ENCODE peak calls at places on chromosomes 6 and 20, in six cellular contexts. One of them, this sample, is unnamed.

GRCh38 chr6:50147371-50147770 is 97.6 kb upstream of the DEFB112 start:
- DNase-seq in SK-N-DZ: no peak
- DNase-seq in epithelial cell of esophagus: peak; percentile 31
- DNase-seq in GM10248: no peak
- DNase-seq in lung: no peak
- DNase-seq in trophoblast cell: no peak
- DNase-seq in this sample: peak; percentile 73

GRCh38 chr20:24873015-24873620 is 76.0 kb upstream of the CST7 start:
- DNase-seq in GM10248: peak; percentile 11
- DNase-seq in trophoblast cell: no peak
- DNase-seq in SK-N-DZ: peak; percentile 63
- DNase-seq in lung: peak; percentile 18
- DNase-seq in epithelial cell of esophagus: no peak
- DNase-seq in this sample: no peak

GRCh38 chr20:57080796-57081195 is 185.6 kb downstream of the BMP7 start:
- DNase-seq in lung: no peak
- DNase-seq in SK-N-DZ: no peak
- DNase-seq in GM10248: no peak
- DNase-seq in epithelial cell of esophagus: no peak
- DNase-seq in trophoblast cell: peak; percentile 52
- DNase-seq in this sample: no peak

GRCh38 chr6:165988306-165988756 is 179.3 kb downstream of the TBXT start:
- DNase-seq in GM10248: no peak
- DNase-seq in lung: no peak
- DNase-seq in trophoblast cell: no peak
- DNase-seq in epithelial cell of esophagus: no peak
- DNase-seq in SK-N-DZ: no peak
- DNase-seq in this sample: peak; percentile 51

GRCh38 chr20:48668451-48668946 is 159.3 kb downstream of the PREX1 start:
- DNase-seq in SK-N-DZ: no peak
- DNase-seq in GM10248: no peak
- DNase-seq in trophoblast cell: peak; percentile 59
- DNase-seq in lung: no peak
- DNase-seq in epithelial cell of esophagus: no peak
- DNase-seq in this sample: no peak

GRCh38 chr6:135577059-135577538 is 79.6 kb upstream of the AHI1 start:
- DNase-seq in SK-N-DZ: no peak
- DNase-seq in trophoblast cell: no peak
- DNase-seq in epithelial cell of esophagus: no peak
- DNase-seq in lung: no peak
- DNase-seq in GM10248: peak; percentile 32
- DNase-seq in this sample: no peak

GRCh38 chr20:58236612-58237317 is 8.3 kb upstream of the ANKRD60 start:
- DNase-seq in epithelial cell of esophagus: peak; percentile 61
- DNase-seq in GM10248: peak; percentile 85
- DNase-seq in SK-N-DZ: peak; percentile 77
- DNase-seq in lung: peak; percentile 74
- DNase-seq in trophoblast cell: peak; percentile 80
- DNase-seq in this sample: peak; percentile 73

GRCh38 chr6:149364558-149364957 is 35.5 kb upstream of the SUMO4 start:
- DNase-seq in trophoblast cell: no peak
- DNase-seq in lung: no peak
- DNase-seq in GM10248: no peak
- DNase-seq in epithelial cell of esophagus: no peak
- DNase-seq in SK-N-DZ: no peak
- DNase-seq in this sample: no peak

GRCh38 chr20:62155428-62156253 is 12.1 kb downstream of the SS18L1 start:
- DNase-seq in epithelial cell of esophagus: peak; percentile 85
- DNase-seq in trophoblast cell: peak; percentile 60
- DNase-seq in lung: no peak
- DNase-seq in SK-N-DZ: no peak
- DNase-seq in GM10248: no peak
- DNase-seq in this sample: no peak

GRCh38 chr6:37876843-37877242 is 57.3 kb downstream of the ZFAND3 start:
- DNase-seq in trophoblast cell: no peak
- DNase-seq in SK-N-DZ: no peak
- DNase-seq in lung: no peak
- DNase-seq in epithelial cell of esophagus: no peak
- DNase-seq in GM10248: no peak
- DNase-seq in this sample: no peak

GRCh38 chr6:90098025-90098474 is 198.6 kb downstream of the BACH2 start:
- DNase-seq in SK-N-DZ: no peak
- DNase-seq in lung: peak; percentile 49
- DNase-seq in epithelial cell of esophagus: peak; percentile 96
- DNase-seq in trophoblast cell: no peak
- DNase-seq in GM10248: no peak
- DNase-seq in this sample: peak; percentile 10

GRCh38 chr6:14981960-14982359 is 263.9 kb upstream of the JARID2 start:
- DNase-seq in SK-N-DZ: no peak
- DNase-seq in GM10248: no peak
- DNase-seq in lung: no peak
- DNase-seq in trophoblast cell: peak; percentile 63
- DNase-seq in epithelial cell of esophagus: no peak
- DNase-seq in this sample: no peak

GRCh38 chr20:63740070-63740500 is 509 bp downstream of the SLC2A4RG start:
- DNase-seq in epithelial cell of esophagus: peak; percentile 14
- DNase-seq in GM10248: peak; percentile 65
- DNase-seq in trophoblast cell: peak; percentile 29
- DNase-seq in lung: no peak
- DNase-seq in SK-N-DZ: no peak
- DNase-seq in this sample: peak; percentile 78

GRCh38 chr6:44064089-44064947 is 62.9 kb downstream of the MRPL14 start:
- DNase-seq in lung: peak; percentile 59
- DNase-seq in epithelial cell of esophagus: peak; percentile 91
- DNase-seq in GM10248: peak; percentile 62
- DNase-seq in SK-N-DZ: no peak
- DNase-seq in trophoblast cell: peak; percentile 74
- DNase-seq in this sample: no peak

GRCh38 chr20:53763707-53764415 is 170.2 kb upstream of the ZNF217 start:
- DNase-seq in trophoblast cell: no peak
- DNase-seq in epithelial cell of esophagus: no peak
- DNase-seq in SK-N-DZ: peak; percentile 48
- DNase-seq in lung: no peak
- DNase-seq in GM10248: no peak
- DNase-seq in this sample: peak; percentile 90

GRCh38 chr20:53827996-53828672 is 234.5 kb upstream of the ZNF217 start:
- DNase-seq in lung: no peak
- DNase-seq in SK-N-DZ: no peak
- DNase-seq in epithelial cell of esophagus: peak; percentile 95
- DNase-seq in GM10248: no peak
- DNase-seq in trophoblast cell: peak; percentile 21
- DNase-seq in this sample: no peak

GRCh38 chr20:25486377-25486776 is 78.9 kb downstream of the GINS1 start:
- DNase-seq in trophoblast cell: no peak
- DNase-seq in SK-N-DZ: no peak
- DNase-seq in lung: no peak
- DNase-seq in epithelial cell of esophagus: no peak
- DNase-seq in GM10248: no peak
- DNase-seq in this sample: no peak

GRCh38 chr6:31791324-31792089 is 4.0 kb downstream of the VARS1 start:
- DNase-seq in SK-N-DZ: peak; percentile 71
- DNase-seq in trophoblast cell: peak; percentile 36
- DNase-seq in lung: no peak
- DNase-seq in GM10248: peak; percentile 53
- DNase-seq in epithelial cell of esophagus: peak; percentile 37
- DNase-seq in this sample: peak; percentile 65